ENCODE peak calls at places on chromosomes 4 and X, in five cellular contexts. One of them, this sample, is unnamed.

GRCh38 chr4:73607375-73608026 is 12.7 kb downstream of the RASSF6 start:
- DNase-seq in stimulated activated CD8-positive, alpha-beta memory T cell treated with anti-CD3 and anti-CD28 coated beads, Interleukin-15, amount 100 ng/mL, for 4 hours: no peak
- DNase-seq in T-helper 2 cell: no peak
- DNase-seq in left lobe of liver: no peak
- DNase-seq in AG08395: no peak
- DNase-seq in this sample: peak

GRCh38 chrX:42602136-42602535 is 175.8 kb downstream of the PPP1R2C start:
- DNase-seq in stimulated activated CD8-positive, alpha-beta memory T cell treated with anti-CD3 and anti-CD28 coated beads, Interleukin-15, amount 100 ng/mL, for 4 hours: no peak
- DNase-seq in T-helper 2 cell: no peak
- DNase-seq in left lobe of liver: no peak
- DNase-seq in AG08395: no peak
- DNase-seq in this sample: no peak

GRCh38 chr4:154722262-154722661 is 21.5 kb upstream of the LRAT start:
- DNase-seq in stimulated activated CD8-positive, alpha-beta memory T cell treated with anti-CD3 and anti-CD28 coated beads, Interleukin-15, amount 100 ng/mL, for 4 hours: no peak
- DNase-seq in T-helper 2 cell: no peak
- DNase-seq in left lobe of liver: no peak
- DNase-seq in AG08395: no peak
- DNase-seq in this sample: peak

GRCh38 chr4:159607824-159608223 is 504.9 kb downstream of the RAPGEF2 start:
- DNase-seq in stimulated activated CD8-positive, alpha-beta memory T cell treated with anti-CD3 and anti-CD28 coated beads, Interleukin-15, amount 100 ng/mL, for 4 hours: no peak
- DNase-seq in T-helper 2 cell: no peak
- DNase-seq in left lobe of liver: no peak
- DNase-seq in AG08395: no peak
- DNase-seq in this sample: no peak

GRCh38 chr4:78432896-78433295 is 118.7 kb upstream of the ANXA3 start:
- DNase-seq in stimulated activated CD8-positive, alpha-beta memory T cell treated with anti-CD3 and anti-CD28 coated beads, Interleukin-15, amount 100 ng/mL, for 4 hours: no peak
- DNase-seq in T-helper 2 cell: no peak
- DNase-seq in left lobe of liver: no peak
- DNase-seq in AG08395: peak
- DNase-seq in this sample: no peak

GRCh38 chr4:74433541-74434172 is 11.3 kb upstream of the AREG start:
- DNase-seq in stimulated activated CD8-positive, alpha-beta memory T cell treated with anti-CD3 and anti-CD28 coated beads, Interleukin-15, amount 100 ng/mL, for 4 hours: no peak
- DNase-seq in T-helper 2 cell: no peak
- DNase-seq in left lobe of liver: no peak
- DNase-seq in AG08395: no peak
- DNase-seq in this sample: no peak

GRCh38 chr4:83490876-83491450 is 6.1 kb upstream of the ABRAXAS1 start:
- DNase-seq in stimulated activated CD8-positive, alpha-beta memory T cell treated with anti-CD3 and anti-CD28 coated beads, Interleukin-15, amount 100 ng/mL, for 4 hours: no peak
- DNase-seq in T-helper 2 cell: no peak
- DNase-seq in left lobe of liver: no peak
- DNase-seq in AG08395: peak
- DNase-seq in this sample: peak

GRCh38 chr4:139844057-139844456 is 178.4 kb downstream of the MGST2 start:
- DNase-seq in stimulated activated CD8-positive, alpha-beta memory T cell treated with anti-CD3 and anti-CD28 coated beads, Interleukin-15, amount 100 ng/mL, for 4 hours: no peak
- DNase-seq in T-helper 2 cell: no peak
- DNase-seq in left lobe of liver: no peak
- DNase-seq in AG08395: no peak
- DNase-seq in this sample: no peak

GRCh38 chr4:112167790-112168189 is 22.5 kb downstream of the FAM241A start:
- DNase-seq in stimulated activated CD8-positive, alpha-beta memory T cell treated with anti-CD3 and anti-CD28 coated beads, Interleukin-15, amount 100 ng/mL, for 4 hours: no peak
- DNase-seq in T-helper 2 cell: no peak
- DNase-seq in left lobe of liver: no peak
- DNase-seq in AG08395: no peak
- DNase-seq in this sample: no peak

GRCh38 chr4:7547368-7548040 is 112.8 kb upstream of the PSAPL1 start:
- DNase-seq in stimulated activated CD8-positive, alpha-beta memory T cell treated with anti-CD3 and anti-CD28 coated beads, Interleukin-15, amount 100 ng/mL, for 4 hours: no peak
- DNase-seq in T-helper 2 cell: no peak
- DNase-seq in left lobe of liver: peak
- DNase-seq in AG08395: no peak
- DNase-seq in this sample: peak

GRCh38 chr4:37541956-37542355 is 144.2 kb downstream of the RELL1 start:
- DNase-seq in stimulated activated CD8-positive, alpha-beta memory T cell treated with anti-CD3 and anti-CD28 coated beads, Interleukin-15, amount 100 ng/mL, for 4 hours: no peak
- DNase-seq in T-helper 2 cell: no peak
- DNase-seq in left lobe of liver: no peak
- DNase-seq in AG08395: no peak
- DNase-seq in this sample: no peak

GRCh38 chrX:125150231-125150630 is 169.4 kb upstream of the TEX13C start:
- DNase-seq in stimulated activated CD8-positive, alpha-beta memory T cell treated with anti-CD3 and anti-CD28 coated beads, Interleukin-15, amount 100 ng/mL, for 4 hours: no peak
- DNase-seq in T-helper 2 cell: no peak
- DNase-seq in left lobe of liver: no peak
- DNase-seq in AG08395: no peak
- DNase-seq in this sample: no peak

GRCh38 chr4:2576290-2576689 is 39.8 kb downstream of the FAM193A start:
- DNase-seq in stimulated activated CD8-positive, alpha-beta memory T cell treated with anti-CD3 and anti-CD28 coated beads, Interleukin-15, amount 100 ng/mL, for 4 hours: no peak
- DNase-seq in T-helper 2 cell: no peak
- DNase-seq in left lobe of liver: no peak
- DNase-seq in AG08395: no peak
- DNase-seq in this sample: no peak

GRCh38 chr4:2817701-2818350 is 24.9 kb downstream of the SH3BP2 start:
- DNase-seq in stimulated activated CD8-positive, alpha-beta memory T cell treated with anti-CD3 and anti-CD28 coated beads, Interleukin-15, amount 100 ng/mL, for 4 hours: no peak
- DNase-seq in T-helper 2 cell: no peak
- DNase-seq in left lobe of liver: no peak
- DNase-seq in AG08395: peak
- DNase-seq in this sample: peak

GRCh38 chr4:127622923-127623754 is 9.6 kb upstream of the INTU start:
- DNase-seq in stimulated activated CD8-positive, alpha-beta memory T cell treated with anti-CD3 and anti-CD28 coated beads, Interleukin-15, amount 100 ng/mL, for 4 hours: no peak
- DNase-seq in T-helper 2 cell: no peak
- DNase-seq in left lobe of liver: no peak
- DNase-seq in AG08395: peak
- DNase-seq in this sample: peak

This sample was measured in DMS53.